ENCODE peak calls at places on chromosome 14, in nine cellular contexts. M, Q, K, H, E, O, S, F and T are unnamed samples.

GRCh38 chr14:71238835-71239234 is 331.6 kb downstream of the PCNX1 start:
- DNase-seq in M (no peak), Q (no peak), K (no peak), H (no peak), E (no peak), O (no peak), S (no peak), F (no peak), T (no peak)

GRCh38 chr14:98182385-98183055 is 1089.5 kb downstream of the BCL11B start:
- DNase-seq in M (no peak), Q (no peak), K (no peak), H (no peak), E (no peak), O (peak), S (no peak), F (no peak), T (no peak)

GRCh38 chr14:86944434-86944833 is 1048.5 kb downstream of the GALC start:
- DNase-seq in M (no peak), Q (no peak), K (no peak), H (no peak), E (no peak), O (no peak), S (no peak), F (no peak), T (no peak)

GRCh38 chr14:64387232-64387737 is 868 bp upstream of the MTHFD1 start:
- DNase-seq in M (peak), Q (no peak), K (no peak), H (no peak), E (no peak), O (peak), S (peak), F (peak), T (no peak)

GRCh38 chr14:56555921-56556570 is 23.6 kb upstream of the TMEM260 start:
- DNase-seq in M (peak), Q (no peak), K (no peak), H (no peak), E (peak), O (no peak), S (no peak), F (peak), T (no peak)

GRCh38 chr14:80549141-80549540 is 337.8 kb upstream of the DIO2 start:
- DNase-seq in M (no peak), Q (no peak), K (no peak), H (no peak), E (no peak), O (no peak), S (no peak), F (no peak), T (no peak)

GRCh38 chr14:59262717-59263469 is 74.4 kb downstream of the DAAM1 start:
- DNase-seq in M (peak), Q (no peak), K (no peak), H (no peak), E (no peak), O (no peak), S (no peak), F (peak), T (no peak)

GRCh38 chr14:39680777-39681176 is 248.5 kb upstream of the FBXO33 start:
- DNase-seq in M (no peak), Q (no peak), K (no peak), H (no peak), E (no peak), O (no peak), S (no peak), F (no peak), T (no peak)

GRCh38 chr14:93880025-93880820 is 46.9 kb upstream of the FAM181A start:
- DNase-seq in M (no peak), Q (peak), K (no peak), H (no peak), E (no peak), O (no peak), S (peak), F (no peak), T (no peak)

GRCh38 chr14:101824339-101824727 is 62.8 kb downstream of the PPP2R5C start:
- DNase-seq in M (no peak), Q (no peak), K (no peak), H (no peak), E (no peak), O (no peak), S (no peak), F (no peak), T (no peak)

GRCh38 chr14:101057394-101057793 is 153.9 kb upstream of the RTL1 start:
- DNase-seq in M (no peak), Q (no peak), K (no peak), H (no peak), E (no peak), O (no peak), S (no peak), F (no peak), T (no peak)

GRCh38 chr14:64720190-64720589 is 16.0 kb downstream of the PLEKHG3 start:
- DNase-seq in M (no peak), Q (no peak), K (no peak), H (peak), E (peak), O (peak), S (no peak), F (peak), T (no peak)

GRCh38 chr14:99587463-99588278 is 16.3 kb downstream of the CCDC85C start:
- DNase-seq in M (no peak), Q (no peak), K (no peak), H (no peak), E (no peak), O (no peak), S (no peak), F (no peak), T (no peak)

GRCh38 chr14:40447032-40447431 is 1014.8 kb upstream of the FBXO33 start:
- DNase-seq in M (no peak), Q (no peak), K (no peak), H (no peak), E (no peak), O (no peak), S (no peak), F (no peak), T (no peak)

GRCh38 chr14:99253890-99254289 is 18.1 kb downstream of the BCL11B start:
- DNase-seq in M (no peak), Q (no peak), K (no peak), H (no peak), E (no peak), O (no peak), S (no peak), F (no peak), T (no peak)

GRCh38 chr14:54814076-54814475 is 88.5 kb downstream of the GCH1 start:
- DNase-seq in M (peak), Q (no peak), K (no peak), H (no peak), E (no peak), O (no peak), S (no peak), F (peak), T (no peak)

GRCh38 chr14:30813182-30813581 is 61.2 kb upstream of the COCH start:
- DNase-seq in M (no peak), Q (no peak), K (no peak), H (no peak), E (no peak), O (no peak), S (no peak), F (no peak), T (no peak)

GRCh38 chr14:21100931-21101330 is at the start of gene TMEM253:
- DNase-seq in M (no peak), Q (no peak), K (no peak), H (no peak), E (no peak), O (no peak), S (no peak), F (no peak), T (no peak)

GRCh38 chr14:46048127-46048526 is 603.5 kb downstream of the RPL10L start:
- DNase-seq in M (peak), Q (no peak), K (no peak), H (no peak), E (peak), O (peak), S (no peak), F (peak), T (no peak)

GRCh38 chr14:24310666-24311604 is at the start of gene LTB4R:
- DNase-seq in M (no peak), Q (peak), K (peak), H (no peak), E (no peak), O (peak), S (peak), F (no peak), T (peak)

GRCh38 chr14:37253905-37254304 is 56.2 kb downstream of the MIPOL1 start:
- DNase-seq in M (no peak), Q (no peak), K (no peak), H (peak), E (no peak), O (peak), S (no peak), F (no peak), T (no peak)

GRCh38 chr14:59213368-59214315 is 25.2 kb downstream of the DAAM1 start:
- DNase-seq in M (no peak), Q (no peak), K (no peak), H (peak), E (no peak), O (peak), S (no peak), F (no peak), T (no peak)

GRCh38 chr14:103220134-103220981 is 97.1 kb downstream of the TNFAIP2 start:
- DNase-seq in M (no peak), Q (peak), K (no peak), H (no peak), E (no peak), O (no peak), S (no peak), F (no peak), T (no peak)

GRCh38 chr14:65224799-65225198 is 122.5 kb upstream of the MAX start:
- DNase-seq in M (no peak), Q (no peak), K (peak), H (no peak), E (no peak), O (no peak), S (no peak), F (no peak), T (no peak)

GRCh38 chr14:23633160-23633701 is 2.9 kb upstream of the DHRS2 start:
- DNase-seq in M (no peak), Q (no peak), K (no peak), H (no peak), E (no peak), O (no peak), S (no peak), F (no peak), T (no peak)

GRCh38 chr14:78162202-78162601 is 8.0 kb upstream of the NRXN3 start:
- DNase-seq in M (peak), Q (no peak), K (peak), H (no peak), E (no peak), O (no peak), S (no peak), F (no peak), T (no peak)

GRCh38 chr14:104650057-104650980 is 39.1 kb upstream of the INF2 start:
- DNase-seq in M (peak), Q (peak), K (peak), H (no peak), E (no peak), O (peak), S (peak), F (peak), T (peak)

GRCh38 chr14:56046546-56046945 is 71.7 kb upstream of the PELI2 start:
- DNase-seq in M (no peak), Q (no peak), K (no peak), H (no peak), E (no peak), O (no peak), S (no peak), F (no peak), T (no peak)

GRCh38 chr14:35122696-35123387 is 490 bp downstream of the PRORP start:
- DNase-seq in M (peak), Q (no peak), K (no peak), H (peak), E (no peak), O (peak), S (no peak), F (no peak), T (no peak)

GRCh38 chr14:104685998-104686610 is 3.3 kb upstream of the INF2 start:
- DNase-seq in M (no peak), Q (no peak), K (no peak), H (no peak), E (no peak), O (no peak), S (no peak), F (no peak), T (no peak)

GRCh38 chr14:64566651-64567122 is 16.9 kb downstream of the PPP1R36 start:
- DNase-seq in M (no peak), Q (no peak), K (no peak), H (no peak), E (no peak), O (no peak), S (no peak), F (no peak), T (no peak)

GRCh38 chr14:74551001-74551400 is 57.4 kb downstream of the ISCA2 start:
- DNase-seq in M (no peak), Q (no peak), K (no peak), H (no peak), E (no peak), O (no peak), S (no peak), F (no peak), T (no peak)

GRCh38 chr14:50397461-50398196 is 948 bp upstream of the CDKL1 start:
- DNase-seq in M (peak), Q (peak), K (peak), H (no peak), E (no peak), O (no peak), S (no peak), F (peak), T (no peak)

GRCh38 chr14:50399251-50400032 is 2.8 kb upstream of the CDKL1 start:
- DNase-seq in M (no peak), Q (no peak), K (no peak), H (peak), E (no peak), O (peak), S (no peak), F (peak), T (no peak)

GRCh38 chr14:50394713-50395112 is 2.0 kb downstream of the CDKL1 start:
- DNase-seq in M (no peak), Q (no peak), K (no peak), H (no peak), E (no peak), O (no peak), S (no peak), F (no peak), T (no peak)

GRCh38 chr14:50395448-50395847 is 1.2 kb downstream of the CDKL1 start:
- DNase-seq in M (peak), Q (no peak), K (peak), H (no peak), E (no peak), O (no peak), S (no peak), F (no peak), T (no peak)

GRCh38 chr14:50396636-50397460 is at the start of gene CDKL1:
- DNase-seq in M (peak), Q (peak), K (peak), H (peak), E (peak), O (peak), S (peak), F (peak), T (peak)
- TF ChIP-seq CTCF in M (no peak), Q (no peak), K (no peak), H (no peak), E (no peak), O (no peak), S (no peak), F (no peak), T (no peak)

DNA sequence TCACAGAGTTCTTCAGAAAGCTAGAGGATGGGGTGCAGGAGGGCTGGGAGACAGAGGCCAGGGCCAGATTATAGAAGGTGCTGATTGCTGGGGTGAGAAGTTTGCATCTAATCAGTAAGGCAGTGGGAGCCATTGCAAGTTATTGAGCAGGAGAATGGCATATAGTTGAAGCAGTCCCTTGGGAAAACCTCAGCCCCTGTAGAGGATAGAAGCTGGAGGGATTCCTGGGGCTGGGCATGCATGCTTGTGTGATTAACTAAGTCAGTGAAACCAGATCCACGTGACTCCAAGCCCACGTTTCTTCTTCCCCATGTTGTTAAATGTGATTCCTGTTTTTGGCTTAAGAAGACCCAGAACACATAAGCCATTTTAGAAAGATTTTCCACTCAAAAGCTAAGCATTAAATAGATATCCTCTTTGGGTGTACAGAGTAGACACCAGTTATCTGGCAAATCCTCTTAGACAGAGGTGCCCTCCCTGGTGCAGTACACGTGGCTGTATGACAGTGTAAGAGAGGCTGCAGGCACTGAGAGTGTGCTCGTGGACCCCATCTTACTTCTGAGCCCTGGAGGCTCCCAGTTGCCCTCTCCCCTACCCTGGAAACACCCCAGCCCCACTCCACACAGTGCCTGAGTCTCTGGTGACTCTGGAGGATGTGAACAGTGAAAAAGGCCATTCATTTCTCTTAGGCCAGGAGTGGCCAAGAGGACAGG is 3.2 kb downstream of the C14orf132 start:
- DNase-seq in M (no peak), Q (no peak), K (no peak), H (peak), E (no peak), O (no peak), S (no peak), F (no peak), T (no peak)
- H3K27ac ChIP-seq in M (no peak), Q (no peak), K (no peak), H (no peak), E (no peak), O (no peak), S (no peak), F (no peak), T (no peak)

GRCh38 chr14:77028384-77029246 is at the start of gene IRF2BPL:
- DNase-seq in M (peak), Q (peak), K (peak), H (peak), E (no peak), O (peak), S (peak), F (peak), T (peak)
- TF ChIP-seq CTCF in M (no peak), Q (no peak), K (no peak), H (no peak), E (no peak), O (no peak), S (no peak), F (no peak), T (no peak)

GRCh38 chr14:53260286-53260685 is 107.2 kb upstream of the DDHD1 start:
- DNase-seq in M (no peak), Q (no peak), K (no peak), H (no peak), E (no peak), O (no peak), S (no peak), F (no peak), T (no peak)

GRCh38 chr14:53265025-53265424 is 111.9 kb upstream of the DDHD1 start:
- DNase-seq in M (no peak), Q (no peak), K (no peak), H (no peak), E (no peak), O (no peak), S (no peak), F (peak), T (no peak)

GRCh38 chr14:53260928-53261327 is 107.8 kb upstream of the DDHD1 start:
- DNase-seq in M (no peak), Q (no peak), K (no peak), H (no peak), E (no peak), O (no peak), S (no peak), F (no peak), T (no peak)
- H3K27ac ChIP-seq in M (no peak), Q (no peak), K (no peak), H (no peak), E (no peak), O (no peak), S (no peak), F (no peak), T (no peak)

DNA sequence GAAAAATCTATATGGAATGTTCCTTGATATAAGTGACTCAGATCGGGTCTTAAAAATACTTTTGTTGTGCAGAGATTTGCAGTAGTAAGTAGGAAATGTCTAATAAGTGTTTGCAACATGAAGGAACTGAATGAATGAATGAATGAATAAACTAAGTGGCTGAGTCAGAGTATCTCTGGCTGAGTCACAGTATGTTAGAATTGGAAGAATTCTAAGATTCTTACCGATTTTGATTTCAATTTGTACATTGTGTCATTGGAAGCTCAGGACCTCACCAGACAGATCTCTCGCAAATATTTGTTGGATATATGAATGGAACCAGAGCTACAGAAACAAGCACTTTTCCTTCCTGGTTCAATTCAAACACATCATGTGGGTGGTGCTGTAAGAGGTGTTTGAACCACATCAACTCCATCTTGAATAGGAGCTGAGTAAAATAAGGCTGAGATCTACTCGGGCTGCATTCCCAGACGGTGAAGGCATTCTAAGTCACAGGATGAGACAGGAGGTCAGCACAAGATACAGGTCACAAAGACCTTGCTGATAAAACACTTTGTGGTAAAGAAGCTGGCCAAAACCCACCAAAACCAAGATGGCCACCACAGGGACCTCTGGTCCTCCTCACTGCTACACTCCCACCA is 123.9 kb upstream of the FOXN3 start:
- DNase-seq in M (no peak), Q (no peak), K (no peak), H (peak), E (no peak), O (peak), S (no peak), F (peak), T (no peak)
- TF ChIP-seq CTCF in M (no peak), Q (no peak), K (no peak), H (no peak), E (no peak), O (no peak), S (no peak), F (no peak), T (no peak)

GRCh38 chr14:33916663-33917565 is 34.0 kb downstream of the EGLN3 start:
- DNase-seq in M (peak), Q (no peak), K (no peak), H (no peak), E (no peak), O (peak), S (no peak), F (peak), T (no peak)
- H3K27ac ChIP-seq in M (peak), Q (peak), K (no peak), H (no peak), E (no peak), O (no peak), S (no peak), F (peak), T (no peak)

GRCh38 chr14:96129128-96129736 is 75.4 kb upstream of the BDKRB2 start:
- DNase-seq in M (no peak), Q (no peak), K (no peak), H (no peak), E (no peak), O (no peak), S (no peak), F (no peak), T (no peak)
- TF ChIP-seq CTCF in M (no peak), Q (no peak), K (no peak), H (no peak), E (no peak), O (no peak), S (no peak), F (no peak), T (no peak)